ENCODE peak calls at places on chromosome 20, in seven cellular contexts. F, V, Q, E, T, N and R are unnamed samples.

GRCh38 chr20:45342863-45343444 is 5.3 kb downstream of the SDC4 start:
- DNase-seq in E (no peak), T (no peak), F (no peak), N (no peak), Q (no peak), V (peak; percentile 18), R (no peak)

GRCh38 chr20:11522359-11522758 is 395.3 kb upstream of the BTBD3 start:
- DNase-seq in V (no peak), N (peak; percentile 14), E (no peak), Q (no peak), T (no peak), F (no peak), R (no peak)

GRCh38 chr20:9068232-9068781 is 580 bp upstream of the PLCB4 start:
- DNase-seq in F (no peak), Q (no peak), E (no peak), V (no peak), T (peak; percentile 31), N (no peak), R (no peak)

GRCh38 chr20:12414446-12415274 is 497.0 kb downstream of the BTBD3 start:
- DNase-seq in V (no peak), N (peak; percentile 50), F (no peak), Q (no peak), E (no peak), T (no peak), R (peak; percentile 55)

GRCh38 chr20:2145376-2145775 is 43.7 kb downstream of the STK35 start:
- DNase-seq in N (no peak), E (no peak), Q (no peak), F (no peak), V (no peak), T (no peak), R (no peak)

GRCh38 chr20:672975-673604 is 2.5 kb downstream of the SCRT2 start:
- DNase-seq in E (no peak), V (no peak), T (no peak), Q (no peak), N (no peak), F (no peak), R (no peak)

GRCh38 chr20:10648651-10649050 is 25.1 kb downstream of the JAG1 start:
- DNase-seq in E (no peak), T (no peak), F (no peak), V (no peak), N (peak; percentile 82), Q (no peak), R (peak; percentile 79)

GRCh38 chr20:3181270-3181669 is 7.9 kb upstream of the LZTS3 start:
- DNase-seq in N (no peak), E (no peak), Q (no peak), F (no peak), V (no peak), T (no peak), R (no peak)

GRCh38 chr20:55597526-55597925 is 407.8 kb downstream of the CBLN4 start:
- DNase-seq in N (no peak), T (no peak), F (no peak), V (no peak), Q (no peak), E (no peak), R (peak; percentile 13)

GRCh38 chr20:11144114-11144513 is 470.3 kb upstream of the JAG1 start:
- DNase-seq in V (no peak), Q (no peak), E (no peak), N (peak; percentile 82), F (no peak), T (no peak), R (peak; percentile 75)

GRCh38 chr20:63765082-63765873 is 25.7 kb downstream of the SLC2A4RG start:
- DNase-seq in Q (no peak), N (peak; percentile 45), T (no peak), E (no peak), V (no peak), F (no peak), R (no peak)

GRCh38 chr20:44780226-44780625 is 30.1 kb downstream of the RIMS4 start:
- DNase-seq in E (no peak), F (no peak), Q (no peak), T (no peak), V (no peak), N (peak; percentile 71), R (peak; percentile 62)

GRCh38 chr20:22437354-22437753 is 147.0 kb downstream of the FOXA2 start:
- DNase-seq in T (no peak), Q (no peak), V (no peak), F (no peak), N (no peak), E (no peak), R (no peak)

GRCh38 chr20:63873477-63873971 is 8.5 kb downstream of the TPD52L2 start:
- DNase-seq in F (no peak), V (no peak), Q (peak; percentile 77), T (peak; percentile 43), N (peak; percentile 93), E (no peak), R (peak; percentile 75)

GRCh38 chr20:62704341-62704948 is 4.2 kb upstream of the NTSR1 start:
- DNase-seq in N (peak; percentile 79), F (peak; percentile 91), T (peak; percentile 79), V (peak; percentile 67), Q (peak; percentile 77), E (no peak), R (peak; percentile 88)

GRCh38 chr20:29325304-29325640 is 1932.2 kb upstream of the DEFB115 start:
- DNase-seq in E (no peak), Q (no peak), F (no peak), V (no peak), N (no peak), T (no peak), R (no peak)

GRCh38 chr20:37901667-37902503 is 1.0 kb upstream of the VSTM2L start:
- DNase-seq in T (no peak), N (peak; percentile 92), Q (peak; percentile 63), E (no peak), F (peak; percentile 4), V (peak; percentile 19), R (peak; percentile 55)

GRCh38 chr20:15236812-15237211 is 899.4 kb upstream of the FLRT3 start:
- DNase-seq in F (peak; percentile 45), N (peak; percentile 67), V (no peak), Q (peak; percentile 8), E (no peak), T (no peak), R (peak; percentile 25)

GRCh38 chr20:48405909-48406308 is 421.9 kb downstream of the PREX1 start:
- DNase-seq in Q (no peak), F (no peak), T (no peak), V (no peak), N (no peak), E (no peak), R (no peak)

GRCh38 chr20:54550776-54551396 is 75.5 kb downstream of the DOK5 start:
- DNase-seq in E (no peak), Q (no peak), V (no peak), N (peak; percentile 10), T (no peak), F (no peak), R (no peak)

GRCh38 chr20:54557836-54558590 is 82.6 kb downstream of the DOK5 start:
- DNase-seq in V (no peak), T (no peak), F (no peak), E (no peak), N (peak; percentile 14), Q (no peak), R (no peak)

GRCh38 chr20:54556406-54556805 is 81.0 kb downstream of the DOK5 start:
- DNase-seq in N (no peak), T (no peak), V (no peak), E (no peak), Q (no peak), F (no peak), R (no peak)

GRCh38 chr20:54555150-54555549 is 79.8 kb downstream of the DOK5 start:
- DNase-seq in F (no peak), E (no peak), Q (no peak), V (no peak), N (no peak), T (no peak), R (no peak)

GRCh38 chr20:54554006-54554405 is 78.6 kb downstream of the DOK5 start:
- DNase-seq in T (no peak), N (no peak), Q (no peak), V (no peak), E (no peak), F (no peak), R (no peak)
- H3K4me3 ChIP-seq in T (no peak overlapping the region), N (no peak overlapping the region), Q (no peak overlapping the region), V (no peak overlapping the region), E (no peak overlapping the region), F (no peak overlapping the region), R (no peak overlapping the region)

GRCh38 chr20:53579581-53580375 is 13.9 kb downstream of the ZNF217 start:
- DNase-seq in E (no peak), F (no peak), V (no peak), N (peak; percentile 71), Q (no peak), T (peak; percentile 37), R (peak; percentile 85)

GRCh38 chr20:53578492-53579222 is 15.0 kb downstream of the ZNF217 start:
- DNase-seq in E (peak; percentile 54), T (no peak), Q (no peak), V (no peak), F (peak; percentile 82), N (peak; percentile 95), R (peak; percentile 94)

GRCh38 chr20:53580376-53581111 is 13.1 kb downstream of the ZNF217 start:
- DNase-seq in V (no peak), E (no peak), N (no peak), F (no peak), Q (no peak), T (no peak), R (no peak)

GRCh38 chr20:53581444-53582311 is 12.0 kb downstream of the ZNF217 start:
- DNase-seq in N (no peak), F (no peak), T (no peak), V (no peak), E (peak; percentile 27), Q (no peak), R (no peak)

DNA sequence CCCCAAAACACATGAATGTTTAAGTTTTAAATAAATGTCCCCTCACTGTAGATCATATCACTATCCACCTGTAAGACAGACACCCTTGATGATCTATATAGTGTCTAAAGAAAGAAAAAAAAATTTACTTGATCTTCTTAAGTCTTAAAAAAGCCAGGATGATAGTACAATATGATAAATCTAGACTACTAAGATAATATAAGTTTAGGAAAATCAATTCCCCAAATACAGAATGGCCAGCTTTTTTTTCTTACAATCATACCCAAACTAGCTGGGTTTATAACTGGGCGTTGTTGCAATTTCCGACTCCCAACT is 14.4 kb downstream of the ZNF217 start:
- DNase-seq in Q (no peak), F (no peak), E (no peak), T (no peak), N (no peak), V (no peak), R (no peak)
- H3K4me3 ChIP-seq in Q (peak overlapping the region; percentile 57), F (no peak overlapping the region), E (peak overlapping the region; percentile 50), T (peak overlapping the region; percentile 3), N (no peak overlapping the region), V (peak overlapping the region; percentile 40), R (peak overlapping the region; percentile 43)

DNA sequence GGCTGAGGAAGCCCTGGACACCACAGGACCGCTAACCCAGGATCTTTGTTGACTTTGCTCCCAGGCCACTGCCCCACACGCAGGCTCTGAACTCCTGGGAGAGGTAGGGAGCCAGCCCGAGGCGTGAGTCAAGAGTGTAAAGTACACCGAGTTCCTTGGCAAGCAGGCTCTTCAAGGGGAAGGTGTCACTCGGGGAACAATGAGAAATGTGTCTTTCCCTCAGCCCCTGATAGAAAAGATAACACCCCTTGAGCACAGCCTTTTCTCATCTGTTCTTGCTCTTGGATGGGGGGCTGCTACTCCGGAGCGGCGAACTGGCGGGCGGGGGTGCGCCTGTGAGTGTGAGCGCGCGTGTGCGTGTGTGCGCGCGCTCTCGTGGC is 460 bp upstream of the EDN3 start:
- DNase-seq in F (no peak), E (no peak), Q (no peak), N (no peak), T (no peak), V (peak; percentile 72), R (no peak)
- H3K4me3 ChIP-seq in F (no peak overlapping the region), E (no peak overlapping the region), Q (no peak overlapping the region), N (no peak overlapping the region), T (no peak overlapping the region), V (peak overlapping the region; percentile 64), R (no peak overlapping the region)

GRCh38 chr20:47356526-47357295 is at the start of gene ZMYND8:
- DNase-seq in E (peak; percentile 90), N (peak; percentile 94), F (peak; percentile 77), T (peak; percentile 85), Q (peak; percentile 97), V (peak; percentile 89), R (peak; percentile 96)
- H3K4me3 ChIP-seq in E (peak within 1 kb of the TSS; percentile 55), N (peak within 1 kb of the TSS; percentile 55), F (peak within 1 kb of the TSS; percentile 60), T (peak within 1 kb of the TSS; percentile 61), Q (peak within 1 kb of the TSS; percentile 36), V (peak within 1 kb of the TSS; percentile 55), R (peak within 1 kb of the TSS; percentile 64)